ENCODE peak calls at places on chromosomes 6 and 20, in six cellular contexts. One of them, this sample, is unnamed.

GRCh38 chr20:63404129-63405085 is 43.3 kb upstream of the CHRNA4 start:
- DNase-seq in cardiac fibroblast: no peak
- DNase-seq in epithelial cell of esophagus: no peak
- DNase-seq in pancreas: peak
- DNase-seq in PC-9: no peak
- DNase-seq in left ventricle myocardium inferior: no peak
- DNase-seq in this sample: no peak

GRCh38 chr6:106975699-106976032 is 1.1 kb upstream of the CD24 start:
- DNase-seq in cardiac fibroblast: no peak
- DNase-seq in epithelial cell of esophagus: peak
- DNase-seq in pancreas: no peak
- DNase-seq in PC-9: peak
- DNase-seq in left ventricle myocardium inferior: no peak
- DNase-seq in this sample: no peak

GRCh38 chr6:43308101-43308989 is at the start of gene CRIP3:
- DNase-seq in cardiac fibroblast: peak
- DNase-seq in epithelial cell of esophagus: peak
- DNase-seq in pancreas: peak
- DNase-seq in PC-9: peak
- DNase-seq in left ventricle myocardium inferior: peak
- DNase-seq in this sample: no peak

GRCh38 chr6:24522821-24523175 is 28.0 kb downstream of the ALDH5A1 start:
- DNase-seq in cardiac fibroblast: no peak
- DNase-seq in epithelial cell of esophagus: no peak
- DNase-seq in pancreas: no peak
- DNase-seq in PC-9: no peak
- DNase-seq in left ventricle myocardium inferior: no peak
- DNase-seq in this sample: no peak

GRCh38 chr6:116764961-116765841 is at the start of gene FAM162B:
- DNase-seq in cardiac fibroblast: peak
- DNase-seq in epithelial cell of esophagus: peak
- DNase-seq in pancreas: peak
- DNase-seq in PC-9: no peak
- DNase-seq in left ventricle myocardium inferior: peak
- DNase-seq in this sample: no peak

GRCh38 chr6:30902709-30903108 is 5.3 kb upstream of the GTF2H4 start:
- DNase-seq in cardiac fibroblast: no peak
- DNase-seq in epithelial cell of esophagus: no peak
- DNase-seq in pancreas: peak
- DNase-seq in PC-9: no peak
- DNase-seq in left ventricle myocardium inferior: no peak
- DNase-seq in this sample: no peak

GRCh38 chr20:2696646-2697045 is 4.1 kb downstream of the EBF4 start:
- DNase-seq in cardiac fibroblast: no peak
- DNase-seq in epithelial cell of esophagus: no peak
- DNase-seq in pancreas: no peak
- DNase-seq in PC-9: no peak
- DNase-seq in left ventricle myocardium inferior: no peak
- DNase-seq in this sample: no peak

GRCh38 chr6:1395496-1395895 is 6.1 kb downstream of the FOXF2 start:
- DNase-seq in cardiac fibroblast: no peak
- DNase-seq in epithelial cell of esophagus: no peak
- DNase-seq in pancreas: no peak
- DNase-seq in PC-9: no peak
- DNase-seq in left ventricle myocardium inferior: no peak
- DNase-seq in this sample: no peak

GRCh38 chr6:84018453-84019061 is 15.0 kb upstream of the MRAP2 start:
- DNase-seq in cardiac fibroblast: no peak
- DNase-seq in epithelial cell of esophagus: peak
- DNase-seq in pancreas: no peak
- DNase-seq in PC-9: no peak
- DNase-seq in left ventricle myocardium inferior: no peak
- DNase-seq in this sample: no peak

GRCh38 chr20:23340524-23340923 is 10.1 kb upstream of the NXT1 start:
- DNase-seq in cardiac fibroblast: peak
- DNase-seq in epithelial cell of esophagus: peak
- DNase-seq in pancreas: no peak
- DNase-seq in PC-9: peak
- DNase-seq in left ventricle myocardium inferior: peak
- DNase-seq in this sample: peak

GRCh38 chr20:43843096-43843964 is 71.3 kb upstream of the TOX2 start:
- DNase-seq in cardiac fibroblast: peak
- DNase-seq in epithelial cell of esophagus: peak
- DNase-seq in pancreas: no peak
- DNase-seq in PC-9: peak
- DNase-seq in left ventricle myocardium inferior: no peak
- DNase-seq in this sample: peak

GRCh38 chr6:53095270-53095669 is 30.1 kb downstream of the FBXO9 start:
- DNase-seq in cardiac fibroblast: no peak
- DNase-seq in epithelial cell of esophagus: no peak
- DNase-seq in pancreas: no peak
- DNase-seq in PC-9: no peak
- DNase-seq in left ventricle myocardium inferior: no peak
- DNase-seq in this sample: no peak

GRCh38 chr20:32559753-32560380 is 25.3 kb downstream of the NOL4L start:
- DNase-seq in cardiac fibroblast: no peak
- DNase-seq in epithelial cell of esophagus: peak
- DNase-seq in pancreas: no peak
- DNase-seq in PC-9: no peak
- DNase-seq in left ventricle myocardium inferior: no peak
- DNase-seq in this sample: no peak

GRCh38 chr6:90294989-90295853 is 1.4 kb downstream of the BACH2 start:
- DNase-seq in cardiac fibroblast: peak
- DNase-seq in epithelial cell of esophagus: peak
- DNase-seq in pancreas: peak
- DNase-seq in PC-9: no peak
- DNase-seq in left ventricle myocardium inferior: peak
- DNase-seq in this sample: no peak

GRCh38 chr6:100175814-100176275 is 181.8 kb upstream of the MCHR2 start:
- DNase-seq in cardiac fibroblast: peak
- DNase-seq in epithelial cell of esophagus: peak
- DNase-seq in pancreas: no peak
- DNase-seq in PC-9: peak
- DNase-seq in left ventricle myocardium inferior: no peak
- DNase-seq in this sample: peak

GRCh38 chr20:53539516-53539915 is 54.1 kb downstream of the ZNF217 start:
- DNase-seq in cardiac fibroblast: no peak
- DNase-seq in epithelial cell of esophagus: no peak
- DNase-seq in pancreas: no peak
- DNase-seq in PC-9: no peak
- DNase-seq in left ventricle myocardium inferior: no peak
- DNase-seq in this sample: no peak

GRCh38 chr6:41706876-41707564 is 28.4 kb downstream of the TFEB start:
- DNase-seq in cardiac fibroblast: peak
- DNase-seq in epithelial cell of esophagus: peak
- DNase-seq in pancreas: no peak
- DNase-seq in PC-9: no peak
- DNase-seq in left ventricle myocardium inferior: no peak
- DNase-seq in this sample: no peak

GRCh38 chr6:6384520-6384919 is 64.1 kb upstream of the F13A1 start:
- DNase-seq in cardiac fibroblast: no peak
- DNase-seq in epithelial cell of esophagus: no peak
- DNase-seq in pancreas: no peak
- DNase-seq in PC-9: no peak
- DNase-seq in left ventricle myocardium inferior: no peak
- DNase-seq in this sample: no peak

GRCh38 chr6:157611406-157611805 is 211.6 kb upstream of the SNX9 start:
- DNase-seq in cardiac fibroblast: no peak
- DNase-seq in epithelial cell of esophagus: no peak
- DNase-seq in pancreas: no peak
- DNase-seq in PC-9: no peak
- DNase-seq in left ventricle myocardium inferior: no peak
- DNase-seq in this sample: no peak

GRCh38 chr20:63280929-63281545 is 8.4 kb downstream of the ARFGAP1 start:
- DNase-seq in cardiac fibroblast: no peak
- DNase-seq in epithelial cell of esophagus: peak
- DNase-seq in pancreas: no peak
- DNase-seq in PC-9: no peak
- DNase-seq in left ventricle myocardium inferior: no peak
- DNase-seq in this sample: no peak

GRCh38 chr6:132931937-132932336 is 117.6 kb downstream of the RPS12 start:
- DNase-seq in cardiac fibroblast: peak
- DNase-seq in epithelial cell of esophagus: no peak
- DNase-seq in pancreas: peak
- DNase-seq in PC-9: peak
- DNase-seq in left ventricle myocardium inferior: no peak
- DNase-seq in this sample: peak

GRCh38 chr6:99545442-99545841 is 23.0 kb downstream of the CCNC start:
- DNase-seq in cardiac fibroblast: no peak
- DNase-seq in epithelial cell of esophagus: no peak
- DNase-seq in pancreas: no peak
- DNase-seq in PC-9: no peak
- DNase-seq in left ventricle myocardium inferior: no peak
- DNase-seq in this sample: no peak

GRCh38 chr20:57223648-57224489 is 42.6 kb downstream of the BMP7 start:
- DNase-seq in cardiac fibroblast: no peak
- DNase-seq in epithelial cell of esophagus: no peak
- DNase-seq in pancreas: no peak
- DNase-seq in PC-9: no peak
- DNase-seq in left ventricle myocardium inferior: peak
- DNase-seq in this sample: no peak

GRCh38 chr6:99338188-99338587 is 11.3 kb downstream of the FAXC start:
- DNase-seq in cardiac fibroblast: no peak
- DNase-seq in epithelial cell of esophagus: peak
- DNase-seq in pancreas: no peak
- DNase-seq in PC-9: no peak
- DNase-seq in left ventricle myocardium inferior: no peak
- DNase-seq in this sample: no peak

GRCh38 chr6:125765944-125766343 is 16.5 kb downstream of the HEY2 start:
- DNase-seq in cardiac fibroblast: no peak
- DNase-seq in epithelial cell of esophagus: no peak
- DNase-seq in pancreas: no peak
- DNase-seq in PC-9: no peak
- DNase-seq in left ventricle myocardium inferior: no peak
- DNase-seq in this sample: no peak

GRCh38 chr6:112690497-112691202 is 343.5 kb downstream of the RFPL4B start:
- DNase-seq in cardiac fibroblast: peak
- DNase-seq in epithelial cell of esophagus: no peak
- DNase-seq in pancreas: no peak
- DNase-seq in PC-9: no peak
- DNase-seq in left ventricle myocardium inferior: no peak
- DNase-seq in this sample: no peak
- H3K4me3 ChIP-seq in cardiac fibroblast: no peak
- H3K4me3 ChIP-seq in epithelial cell of esophagus: no peak
- H3K4me3 ChIP-seq in pancreas: no peak
- H3K4me3 ChIP-seq in PC-9: no peak
- H3K4me3 ChIP-seq in left ventricle myocardium inferior: no peak
- H3K4me3 ChIP-seq in this sample: no peak

GRCh38 chr20:34473262-34473883 is 42.8 kb upstream of the DYNLRB1 start:
- DNase-seq in cardiac fibroblast: peak
- DNase-seq in epithelial cell of esophagus: peak
- DNase-seq in pancreas: no peak
- DNase-seq in PC-9: no peak
- DNase-seq in left ventricle myocardium inferior: peak
- DNase-seq in this sample: no peak

GRCh38 chr20:34472246-34472925 is 43.8 kb upstream of the DYNLRB1 start:
- DNase-seq in cardiac fibroblast: peak
- DNase-seq in epithelial cell of esophagus: peak
- DNase-seq in pancreas: no peak
- DNase-seq in PC-9: no peak
- DNase-seq in left ventricle myocardium inferior: no peak
- DNase-seq in this sample: no peak

GRCh38 chr20:34479627-34480026 is 36.6 kb upstream of the DYNLRB1 start:
- DNase-seq in cardiac fibroblast: no peak
- DNase-seq in epithelial cell of esophagus: no peak
- DNase-seq in pancreas: no peak
- DNase-seq in PC-9: no peak
- DNase-seq in left ventricle myocardium inferior: no peak
- DNase-seq in this sample: no peak

DNA sequence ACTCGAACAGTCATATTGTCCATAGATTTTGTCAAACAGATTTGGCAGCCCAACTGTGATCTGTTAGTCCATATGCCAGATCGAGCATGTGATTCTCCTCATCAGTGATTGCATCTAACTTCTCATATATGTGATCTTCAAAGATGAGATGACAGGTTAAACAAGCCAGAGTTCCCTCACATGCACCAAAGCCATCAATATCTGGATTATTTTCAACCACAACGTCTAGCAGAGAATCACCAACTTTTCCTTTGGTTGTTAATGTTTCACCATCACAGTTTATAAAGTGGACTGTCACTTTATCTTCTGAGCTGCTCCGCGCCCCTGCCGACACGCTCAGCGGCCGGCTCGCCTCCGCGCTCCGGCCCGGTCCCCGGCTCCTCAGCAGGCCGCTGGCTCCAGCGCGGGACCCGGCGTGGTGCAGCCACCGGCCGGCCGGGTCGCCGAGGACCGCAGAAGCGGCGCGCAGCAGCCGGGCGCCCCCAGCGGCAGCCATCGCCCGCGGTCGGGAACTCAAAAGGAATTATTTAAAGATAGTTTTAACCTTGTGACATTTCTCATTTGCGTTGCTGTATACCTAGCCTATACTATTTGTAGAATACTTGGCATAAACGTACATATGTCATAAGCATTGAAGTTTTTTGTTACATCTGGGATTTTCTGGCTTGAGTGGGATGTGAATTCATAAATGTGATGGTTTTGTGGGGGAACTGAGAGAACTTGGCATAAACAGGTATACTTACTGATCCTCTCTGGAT is 40.1 kb upstream of the DYNLRB1 start:
- DNase-seq in cardiac fibroblast: peak
- DNase-seq in epithelial cell of esophagus: peak
- DNase-seq in pancreas: peak
- DNase-seq in PC-9: no peak
- DNase-seq in left ventricle myocardium inferior: peak
- DNase-seq in this sample: no peak
- TF ChIP-seq CTCF in cardiac fibroblast: peak
- TF ChIP-seq CTCF in epithelial cell of esophagus: peak
- TF ChIP-seq CTCF in pancreas: peak
- TF ChIP-seq CTCF in PC-9: no peak
- TF ChIP-seq CTCF in left ventricle myocardium inferior: peak
- TF ChIP-seq CTCF in this sample: peak

DNA sequence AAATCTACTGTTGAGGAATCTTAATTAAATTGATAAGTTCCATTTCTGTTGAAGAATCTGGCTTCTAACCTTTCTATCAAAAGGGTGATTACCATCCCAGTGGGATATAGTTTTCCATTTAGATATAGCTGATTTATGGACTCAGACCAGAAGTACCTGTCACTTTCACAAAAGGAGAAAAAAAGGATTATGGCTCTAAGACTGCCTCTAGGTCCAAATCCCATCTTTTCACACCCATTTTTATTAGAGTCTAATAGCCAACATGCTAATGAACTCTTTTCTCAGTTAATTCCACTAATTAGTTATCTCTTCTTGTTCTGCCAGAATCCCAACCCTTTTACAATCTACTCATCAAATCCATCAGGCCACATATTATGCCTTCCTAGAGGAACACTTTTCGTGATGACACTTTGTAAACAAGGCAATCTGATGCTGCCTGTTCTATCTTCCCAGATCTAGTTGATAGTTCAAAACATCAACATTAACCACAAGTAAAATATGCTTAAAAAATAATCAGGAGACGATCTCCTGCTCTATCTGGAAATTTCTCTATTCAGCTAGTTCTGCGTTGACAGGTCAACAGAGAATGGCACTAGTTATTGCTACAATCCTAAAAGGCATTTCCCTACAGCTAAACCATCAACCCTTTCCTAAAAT is 2.2 kb downstream of the B4GALT5 start:
- DNase-seq in cardiac fibroblast: no peak
- DNase-seq in epithelial cell of esophagus: no peak
- DNase-seq in pancreas: no peak
- DNase-seq in PC-9: no peak
- DNase-seq in left ventricle myocardium inferior: no peak
- DNase-seq in this sample: no peak
- H3K4me3 ChIP-seq in cardiac fibroblast: peak
- H3K4me3 ChIP-seq in epithelial cell of esophagus: peak
- H3K4me3 ChIP-seq in pancreas: peak
- H3K4me3 ChIP-seq in PC-9: peak
- H3K4me3 ChIP-seq in left ventricle myocardium inferior: peak
- H3K4me3 ChIP-seq in this sample: peak

GRCh38 chr6:39301606-39302005 is 12.6 kb downstream of the KCNK17 start:
- DNase-seq in cardiac fibroblast: no peak
- DNase-seq in epithelial cell of esophagus: no peak
- DNase-seq in pancreas: no peak
- DNase-seq in PC-9: no peak
- DNase-seq in left ventricle myocardium inferior: no peak
- DNase-seq in this sample: no peak
- TF ChIP-seq CTCF in cardiac fibroblast: peak
- TF ChIP-seq CTCF in epithelial cell of esophagus: no peak
- TF ChIP-seq CTCF in pancreas: no peak
- TF ChIP-seq CTCF in PC-9: peak
- TF ChIP-seq CTCF in left ventricle myocardium inferior: no peak
- TF ChIP-seq CTCF in this sample: peak